ENCODE peak calls at places on chromosomes 1 and 21, in five cellular contexts. O is left ventricle myocardium inferior; N is CD4-positive, alpha-beta memory T cell; P is neural progenitor cell; G is aorta. L is an unnamed sample. For H3K4me1 and H3K27me3, the result is how much of the 10 kb centered on the place peaks cover.

GRCh38 chr1:164855930-164856329 is 296.9 kb downstream of the PBX1 start:
- DNase-seq in G (no peak), O (no peak), P (no peak), N (no peak), L (no peak)

GRCh38 chr1:108636876-108637275 is 24.0 kb downstream of the HENMT1 start:
- DNase-seq in P (no peak), N (no peak), O (no peak), G (no peak), L (no peak)

GRCh38 chr21:37220433-37220980 is 46.6 kb downstream of the VPS26C start:
- DNase-seq in O (no peak), N (no peak), G (no peak), P (no peak), L (peak)

GRCh38 chr1:94160811-94161210 is 39.9 kb upstream of the ABCA4 start:
- DNase-seq in O (no peak), P (peak), N (no peak), G (no peak), L (no peak)

GRCh38 chr1:214349781-214350180 is 68.8 kb downstream of the SMYD2 start:
- DNase-seq in N (no peak), G (no peak), O (no peak), P (peak), L (no peak)

GRCh38 chr1:150151291-150152181 is 1.8 kb downstream of the PLEKHO1 start:
- DNase-seq in G (no peak), P (no peak), N (peak), O (no peak), L (peak)

GRCh38 chr21:26850116-26850643 is 5.0 kb upstream of the ADAMTS1 start:
- DNase-seq in O (no peak), G (no peak), P (peak), N (no peak), L (no peak)

GRCh38 chr1:113805639-113806038 is 6.6 kb downstream of the RSBN1 start:
- DNase-seq in G (no peak), O (no peak), N (no peak), P (no peak), L (no peak)

GRCh38 chr1:165894591-165894990 is 67.2 kb downstream of the UCK2 start:
- DNase-seq in O (no peak), N (no peak), G (no peak), P (no peak), L (no peak)

GRCh38 chr1:198778049-198778448 is 139.2 kb downstream of the PTPRC start:
- DNase-seq in P (no peak), G (peak), N (no peak), O (no peak), L (no peak)

GRCh38 chr1:203627819-203628184 is 1.2 kb downstream of the ATP2B4 start:
- DNase-seq in P (peak), G (peak), O (peak), N (peak), L (no peak)

GRCh38 chr1:117644696-117645311 is 39.0 kb downstream of the TENT5C start:
- DNase-seq in P (no peak), G (no peak), N (no peak), O (no peak), L (no peak)

GRCh38 chr21:19237603-19238002 is 834.0 kb upstream of the TMPRSS15 start:
- DNase-seq in O (no peak), N (no peak), G (no peak), P (no peak), L (no peak)

GRCh38 chr1:7888248-7889010 is 35.6 kb upstream of the UTS2 start:
- DNase-seq in N (no peak), G (no peak), O (no peak), P (no peak), L (no peak)

GRCh38 chr1:172273668-172274396 is 146.7 kb upstream of the C1orf105 start:
- DNase-seq in O (no peak), N (no peak), P (no peak), G (no peak), L (no peak)

DNA sequence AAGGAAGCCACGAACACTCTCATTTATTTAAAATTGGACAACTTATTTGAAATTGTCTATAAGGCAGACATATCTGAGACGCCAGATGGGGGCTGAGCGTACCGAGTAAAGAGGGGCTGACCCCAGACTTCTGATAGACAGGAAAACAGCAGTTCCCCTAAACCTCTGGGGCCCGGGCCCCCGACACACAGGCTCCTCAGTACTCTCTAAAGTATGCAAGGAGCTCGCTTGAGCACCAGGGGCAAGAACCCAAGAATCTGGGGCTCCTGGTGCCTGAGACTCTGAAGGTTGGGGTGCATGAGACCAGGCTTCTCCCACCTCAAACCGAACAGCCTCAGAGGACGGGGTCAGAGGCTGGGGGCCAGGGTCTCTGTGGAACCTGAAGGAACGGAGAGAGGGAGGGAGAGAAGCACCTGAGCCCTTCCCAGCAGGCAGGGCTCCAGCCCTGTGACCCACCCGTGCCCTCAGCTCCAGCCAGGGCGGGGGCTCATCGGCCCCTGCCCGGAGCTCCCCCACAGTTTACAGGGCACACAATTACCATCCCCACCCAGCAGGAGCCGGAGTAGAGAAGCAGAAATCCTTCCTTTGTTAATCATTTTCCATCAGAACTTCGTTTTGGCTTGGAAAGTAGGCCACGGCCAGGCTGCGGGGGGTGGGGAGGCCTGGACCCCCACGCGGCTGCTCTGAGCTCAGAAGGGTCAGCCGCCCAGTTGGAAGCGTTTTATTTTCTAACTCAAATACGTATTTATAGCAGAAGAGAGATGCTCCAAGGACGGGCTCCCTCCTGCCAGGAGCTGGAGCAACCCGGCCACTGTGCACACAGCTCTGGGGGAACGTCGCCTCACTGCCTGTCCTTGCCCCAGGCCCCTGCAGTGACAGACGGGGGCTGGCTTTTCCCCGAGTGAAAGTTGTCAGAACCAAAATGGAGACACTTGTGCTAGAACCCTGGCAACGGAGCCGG is 42.9 kb upstream of the ADARB1 start:
- DNase-seq in P (no peak), O (no peak), G (peak), N (no peak), L (no peak)
- H3K4me1 ChIP-seq in P (under half), O (half or more), G (under half), N (under half), L (under half)

DNA sequence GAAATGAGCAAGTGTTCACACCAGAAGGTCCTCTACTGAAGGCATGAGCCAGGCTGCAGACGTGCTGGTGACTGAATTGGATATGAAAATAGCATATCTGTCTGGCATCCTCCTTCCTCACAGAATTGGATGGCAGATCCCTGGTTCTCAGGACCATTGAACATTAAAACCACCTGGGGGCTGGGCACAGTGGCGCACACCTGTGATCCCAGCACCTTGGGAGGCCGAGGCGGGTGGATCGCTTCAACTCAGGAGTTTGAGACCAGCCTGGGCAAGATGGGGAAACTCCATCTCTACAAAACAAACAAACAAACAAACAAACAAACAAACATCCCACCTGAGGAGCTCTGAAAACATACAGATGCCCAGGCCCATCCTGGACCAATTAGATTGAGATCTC is 23.4 kb downstream of the TEX35 start:
- DNase-seq in G (peak), P (no peak), O (no peak), N (no peak), L (no peak)
- H3K27ac ChIP-seq in G (no peak), P (no peak), O (peak), N (no peak), L (no peak)

GRCh38 chr1:210373878-210374599 is 45.3 kb downstream of the HHAT start:
- DNase-seq in N (peak), O (no peak), P (peak), G (no peak), L (peak)

GRCh38 chr1:210373628-210373877 is 44.9 kb downstream of the HHAT start:
- DNase-seq in O (no peak), G (no peak), N (no peak), P (no peak), L (no peak)

GRCh38 chr1:210372491-210372890 is 43.8 kb downstream of the HHAT start:
- DNase-seq in P (no peak), O (no peak), N (no peak), G (no peak), L (no peak)

GRCh38 chr1:210372931-210373627 is 44.4 kb downstream of the HHAT start:
- DNase-seq in O (no peak), N (no peak), G (no peak), P (no peak), L (no peak)

GRCh38 chr1:210374600-210374953 is 45.9 kb downstream of the HHAT start:
- DNase-seq in G (no peak), P (no peak), N (no peak), O (no peak), L (no peak)
- H3K27me3 ChIP-seq in G (under half), P (under half), N (under half), O (under half), L (under half)

DNA sequence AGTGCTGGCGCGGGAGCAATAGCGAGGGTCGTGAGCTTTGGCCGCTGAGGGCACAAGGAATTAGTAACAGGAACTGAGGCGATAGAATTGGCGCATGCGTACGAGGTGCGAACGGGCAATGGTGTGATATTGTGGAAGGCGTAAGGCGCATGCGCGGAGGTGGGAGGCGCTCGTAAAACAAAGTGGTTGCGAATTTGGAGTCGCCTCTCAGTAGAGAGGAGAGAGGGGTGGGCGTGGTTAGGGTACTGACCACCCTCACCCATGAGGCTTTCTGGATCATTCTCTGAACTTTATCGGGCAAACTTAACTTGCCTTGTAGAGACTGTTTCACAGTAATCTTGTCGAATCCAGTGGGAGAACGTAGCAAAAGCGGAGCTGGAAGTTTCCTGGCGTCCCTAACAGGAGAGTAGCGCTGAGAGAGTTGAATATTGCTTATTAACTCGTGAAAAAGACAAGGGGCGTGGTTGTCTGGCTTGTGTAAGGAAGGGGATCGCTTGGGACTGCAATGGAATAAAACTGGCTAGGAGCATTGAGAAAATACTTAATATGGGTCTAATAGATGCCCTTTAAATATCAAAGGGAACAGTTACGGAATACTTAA is 427 bp downstream of the CKS1B start:
- DNase-seq in N (peak), O (peak), P (peak), G (peak), L (peak)
- H3K4me1 ChIP-seq in N (under half), O (half or more), P (under half), G (under half), L (under half)

DNA sequence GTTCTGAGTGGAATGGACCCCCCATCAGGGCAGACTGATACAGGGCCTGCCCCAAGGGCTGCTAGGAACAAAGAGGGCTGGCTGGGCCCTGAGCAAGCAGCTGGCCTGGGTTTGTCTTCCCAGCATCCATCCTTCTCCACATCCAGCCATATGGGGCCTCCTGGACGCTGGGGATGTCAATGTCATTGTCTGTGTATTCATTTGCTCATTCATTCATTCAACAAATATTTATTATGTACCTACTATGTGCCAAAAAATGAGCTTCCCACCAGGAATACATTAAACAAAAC is 15.6 kb upstream of the ECE1 start:
- DNase-seq in O (no peak), N (no peak), P (no peak), G (no peak), L (no peak)
- H3K27ac ChIP-seq in O (peak), N (no peak), P (no peak), G (no peak), L (no peak)

DNA sequence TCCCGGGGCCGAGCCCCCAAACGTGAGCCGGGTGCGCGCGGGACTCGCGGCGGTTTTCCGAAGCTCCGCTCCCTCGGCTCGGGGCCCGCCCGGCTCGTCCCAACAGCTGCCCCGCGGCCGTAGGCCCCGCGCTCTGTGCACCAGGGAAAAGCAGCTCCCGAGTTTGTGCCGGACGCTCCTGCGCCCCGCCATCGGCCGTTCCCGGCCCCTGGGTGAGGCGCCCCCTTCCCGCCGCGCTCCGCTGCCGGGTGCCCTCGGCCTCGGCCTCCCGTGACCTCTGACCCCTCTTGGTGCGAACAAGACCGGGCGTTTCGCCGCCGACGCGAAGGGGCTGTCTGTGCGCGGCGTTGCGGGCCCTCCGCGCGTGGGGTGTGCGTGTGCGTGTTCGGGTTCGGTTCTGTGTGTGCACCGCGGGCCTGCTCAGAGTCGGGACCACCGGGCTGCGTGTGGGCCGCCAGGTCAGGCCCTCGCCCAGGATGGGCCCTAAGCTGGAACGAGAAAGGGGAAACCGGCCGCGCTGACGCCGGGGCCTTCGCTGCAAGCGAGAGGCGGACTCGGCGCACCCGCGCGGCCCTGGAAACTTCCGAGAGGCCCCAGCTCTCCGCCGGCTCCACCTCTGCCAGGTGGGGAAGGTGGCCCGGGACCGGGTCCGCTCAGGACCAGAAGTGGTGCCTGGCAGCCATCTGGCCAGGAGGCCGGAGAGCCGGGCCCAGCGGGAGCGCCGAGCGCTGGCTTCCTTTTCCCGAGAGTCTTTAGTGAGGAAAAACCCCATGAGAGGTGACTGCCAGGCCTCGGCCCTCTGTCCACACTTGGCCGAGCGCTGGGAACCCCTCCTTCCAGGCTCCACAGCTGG is 1.9 kb downstream of the PRDM16 start:
- DNase-seq in P (peak), G (peak), O (peak), N (no peak), L (no peak)
- H3K27me3 ChIP-seq in P (half or more), G (under half), O (half or more), N (under half), L (under half)

DNA sequence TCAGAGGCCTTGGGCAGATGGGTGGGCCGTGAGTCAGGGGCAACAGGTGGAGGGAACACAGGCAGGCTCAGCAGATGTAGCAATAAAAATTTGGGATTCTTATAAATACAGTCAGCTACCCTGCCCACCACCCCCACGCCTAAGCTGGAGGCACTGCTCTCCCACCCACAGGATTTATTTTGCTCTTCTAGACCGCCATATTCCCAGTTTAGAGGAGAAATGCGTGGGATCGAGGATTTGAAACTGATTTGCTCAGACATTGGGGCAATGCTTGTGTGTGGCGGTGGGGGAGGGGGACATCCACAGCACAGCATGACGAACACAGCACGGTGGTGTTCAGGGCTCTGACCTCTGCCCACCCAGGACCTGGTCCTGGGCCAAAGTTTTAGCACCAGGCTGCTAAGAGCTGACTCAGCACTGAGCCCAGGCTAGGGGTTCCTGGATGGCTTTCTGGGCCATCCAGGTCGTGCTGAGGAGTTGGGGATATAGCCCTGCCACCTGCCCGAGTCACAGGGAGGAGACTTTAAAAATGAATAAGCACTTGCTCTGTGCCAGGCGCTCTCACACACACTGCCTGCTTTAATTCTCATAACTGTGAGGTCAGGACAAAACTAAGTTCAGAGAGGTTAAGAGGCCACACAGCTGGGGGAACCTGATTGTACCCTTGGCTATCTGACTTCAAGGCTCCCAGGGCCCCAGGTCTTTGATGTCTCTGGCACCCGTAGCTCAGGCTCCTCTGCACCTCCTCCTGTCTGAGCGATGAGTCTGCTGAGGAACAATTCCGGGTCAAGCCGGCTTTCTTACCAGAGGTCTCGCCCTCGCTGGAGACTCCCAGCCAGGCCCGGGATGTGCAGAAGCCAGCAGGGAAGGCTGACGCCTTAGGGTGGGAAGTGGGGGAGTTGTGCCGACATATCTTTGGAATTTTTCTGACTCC is 29.4 kb upstream of the CSF1 start:
- DNase-seq in G (no peak), O (no peak), N (no peak), P (no peak), L (no peak)
- H3K4me1 ChIP-seq in G (under half), O (under half), N (under half), P (under half), L (under half)

GRCh38 chr1:54583868-54584267 is 35.8 kb downstream of the ACOT11 start:
- DNase-seq in P (no peak), N (no peak), O (no peak), G (no peak), L (no peak)
- H3K27ac ChIP-seq in P (no peak), N (no peak), O (peak), G (no peak), L (no peak)

DNA sequence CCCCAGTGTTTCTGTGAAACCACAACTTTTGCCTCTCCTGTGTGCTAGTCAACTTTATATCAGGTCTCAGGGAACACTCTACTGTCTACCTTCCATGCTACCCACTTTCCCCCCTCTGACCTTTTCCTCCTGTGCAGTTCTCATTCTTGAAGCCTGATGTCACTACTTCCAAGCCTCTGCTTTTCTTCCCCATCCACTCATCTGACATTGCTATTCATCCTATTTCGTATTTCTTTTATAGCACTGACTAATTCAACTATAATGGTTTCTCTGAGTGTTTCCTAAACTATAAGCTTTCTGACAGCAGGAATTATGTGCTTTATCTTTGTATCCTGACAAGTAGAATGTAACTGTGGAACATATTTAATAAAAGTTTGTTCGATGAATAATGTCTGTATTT is 18.2 kb upstream of the DPH5 start:
- DNase-seq in O (no peak), P (no peak), G (no peak), N (no peak), L (no peak)
- H3K27me3 ChIP-seq in O (under half), P (under half), G (under half), N (under half), L (under half)

L was measured in CD8-positive, alpha-beta T cell.